ENCODE peak calls at places on chromosomes 6 and 20, in six cellular contexts. H is H9, V is H1, Q is IMR-90, X is neuronal stem cell, G is trophoblast cell. T is an unnamed sample.

GRCh38 chr20:61909821-61910220 is 155.9 kb downstream of the TAF4 start:
- DNase-seq in H (no peak), V (no peak), Q (no peak), X (no peak), G (no peak), T (no peak)

GRCh38 chr20:49483706-49484101 is 1.2 kb upstream of the KCNB1 start:
- DNase-seq in H (peak), V (peak), Q (no peak), X (peak), G (no peak), T (no peak)

GRCh38 chr6:158808918-158809678 is 10.1 kb downstream of the EZR start:
- DNase-seq in H (no peak), V (no peak), Q (no peak), X (no peak), G (no peak), T (no peak)

GRCh38 chr6:89412071-89413005 is at the start of gene RRAGD:
- DNase-seq in H (peak), V (peak), Q (no peak), X (no peak), G (peak), T (peak)

GRCh38 chr6:166738778-166739654 is 112.0 kb upstream of the RPS6KA2 start:
- DNase-seq in H (no peak), V (no peak), Q (peak), X (no peak), G (peak), T (peak)

GRCh38 chr6:25414168-25414567 is 135.0 kb downstream of the CARMIL1 start:
- DNase-seq in H (no peak), V (no peak), Q (no peak), X (no peak), G (no peak), T (no peak)

GRCh38 chr20:13625241-13625981 is 13.3 kb downstream of the TASP1 start:
- DNase-seq in H (no peak), V (no peak), Q (peak), X (no peak), G (no peak), T (peak)

GRCh38 chr20:56014998-56015397 is 9.7 kb upstream of the CBLN4 start:
- DNase-seq in H (no peak), V (no peak), Q (no peak), X (no peak), G (no peak), T (no peak)

GRCh38 chr6:163985710-163986109 is 571.2 kb downstream of the QKI start:
- DNase-seq in H (no peak), V (no peak), Q (peak), X (no peak), G (peak), T (peak)

GRCh38 chr20:45983279-45983743 is 11.3 kb upstream of the ZNF335 start:
- DNase-seq in H (no peak), V (no peak), Q (no peak), X (no peak), G (peak), T (no peak)

GRCh38 chr6:16657768-16658167 is 103.5 kb downstream of the ATXN1 start:
- DNase-seq in H (no peak), V (no peak), Q (no peak), X (no peak), G (no peak), T (no peak)

GRCh38 chr6:8683204-8683603 is 247.9 kb upstream of the SLC35B3 start:
- DNase-seq in H (no peak), V (no peak), Q (no peak), X (no peak), G (no peak), T (no peak)

GRCh38 chr20:2576317-2576727 is 39.9 kb downstream of the TMC2 start:
- DNase-seq in H (no peak), V (no peak), Q (no peak), X (no peak), G (no peak), T (no peak)

GRCh38 chr6:6749791-6750434 is 161.4 kb downstream of the LY86 start:
- DNase-seq in H (peak), V (peak), Q (peak), X (no peak), G (peak), T (peak)

GRCh38 chr20:6767536-6768227 is at the start of gene BMP2:
- DNase-seq in H (peak), V (peak), Q (peak), X (peak), G (peak), T (peak)

GRCh38 chr20:52899221-52899620 is 72.9 kb upstream of the TSHZ2 start:
- DNase-seq in H (no peak), V (no peak), Q (no peak), X (no peak), G (no peak), T (no peak)

GRCh38 chr6:30719356-30719755 is 796 bp upstream of the TUBB start:
- DNase-seq in H (no peak), V (no peak), Q (no peak), X (no peak), G (peak), T (no peak)

GRCh38 chr6:145151624-145152023 is 583.7 kb downstream of the EPM2A start:
- DNase-seq in H (no peak), V (no peak), Q (peak), X (no peak), G (no peak), T (no peak)

GRCh38 chr6:122628714-122629113 is 18.5 kb downstream of the PKIB start:
- DNase-seq in H (no peak), V (no peak), Q (no peak), X (no peak), G (peak), T (no peak)

GRCh38 chr6:159969204-159969912 is 476 bp downstream of the IGF2R start:
- DNase-seq in H (no peak), V (peak), Q (peak), X (peak), G (peak), T (no peak)

GRCh38 chr20:23823621-23824324 is 2.8 kb downstream of the CST2 start:
- DNase-seq in H (no peak), V (no peak), Q (no peak), X (no peak), G (no peak), T (no peak)

GRCh38 chr6:132235596-132236280 is 165.5 kb downstream of the MOXD1 start:
- DNase-seq in H (no peak), V (no peak), Q (no peak), X (no peak), G (no peak), T (peak)

GRCh38 chr20:20802328-20802727 is 89.9 kb upstream of the RALGAPA2 start:
- DNase-seq in H (no peak), V (no peak), Q (no peak), X (no peak), G (no peak), T (no peak)

GRCh38 chr6:40722553-40723258 is 135.5 kb upstream of the LRFN2 start:
- DNase-seq in H (no peak), V (no peak), Q (peak), X (no peak), G (no peak), T (peak)

GRCh38 chr20:12699374-12700228 is 309.2 kb upstream of the SPTLC3 start:
- DNase-seq in H (no peak), V (no peak), Q (no peak), X (no peak), G (no peak), T (no peak)

GRCh38 chr6:37625591-37626374 is 71.9 kb downstream of the MDGA1 start:
- DNase-seq in H (peak), V (no peak), Q (no peak), X (no peak), G (peak), T (no peak)

GRCh38 chr6:28922841-28923317 is 906 bp downstream of the TRIM27 start:
- DNase-seq in H (no peak), V (peak), Q (peak), X (no peak), G (peak), T (peak)

GRCh38 chr6:19697744-19698290 is 139.4 kb upstream of the ID4 start:
- DNase-seq in H (no peak), V (no peak), Q (peak), X (no peak), G (no peak), T (peak)

GRCh38 chr20:38970302-38970701 is 8.2 kb downstream of the DHX35 start:
- DNase-seq in H (no peak), V (no peak), Q (peak), X (no peak), G (peak), T (peak)

GRCh38 chr6:132614554-132614953 is 9.5 kb downstream of the TAAR2 start:
- DNase-seq in H (no peak), V (no peak), Q (no peak), X (no peak), G (peak), T (no peak)

GRCh38 chr6:165985281-165985925 is 182.2 kb downstream of the TBXT start:
- DNase-seq in H (no peak), V (no peak), Q (no peak), X (no peak), G (no peak), T (no peak)

GRCh38 chr6:130827247-130828149 is at the start of gene SMLR1:
- DNase-seq in H (no peak), V (no peak), Q (no peak), X (no peak), G (no peak), T (no peak)

GRCh38 chr6:52454556-52454955 is 34.4 kb downstream of the EFHC1 start:
- DNase-seq in H (no peak), V (no peak), Q (peak), X (no peak), G (no peak), T (no peak)

GRCh38 chr6:168967556-168967955 is 286.1 kb downstream of the THBS2 start:
- DNase-seq in H (no peak), V (no peak), Q (no peak), X (no peak), G (no peak), T (no peak)

GRCh38 chr6:168962886-168963285 is 290.8 kb downstream of the THBS2 start:
- DNase-seq in H (no peak), V (no peak), Q (no peak), X (no peak), G (no peak), T (no peak)

GRCh38 chr6:168960557-168960956 is 293.1 kb downstream of the THBS2 start:
- DNase-seq in H (no peak), V (no peak), Q (no peak), X (no peak), G (no peak), T (no peak)

GRCh38 chr6:168961257-168961656 is 292.4 kb downstream of the THBS2 start:
- DNase-seq in H (no peak), V (no peak), Q (no peak), X (no peak), G (peak), T (no peak)

GRCh38 chr6:168964138-168964892 is 289.3 kb downstream of the THBS2 start:
- DNase-seq in H (no peak), V (no peak), Q (no peak), X (no peak), G (peak), T (no peak)
- H3K14ac ChIP-seq in H (no peak), V (no peak), Q (no peak), X (no peak), G (no peak), T (no peak)

GRCh38 chr20:51696304-51697118 is 71.7 kb downstream of the ATP9A start:
- DNase-seq in H (no peak), V (no peak), Q (no peak), X (no peak), G (no peak), T (peak)
- H4K8ac ChIP-seq in H (no peak), V (no peak), Q (peak), X (no peak), G (no peak), T (peak)

GRCh38 chr6:4731996-4732395 is 44.2 kb upstream of the CDYL start:
- DNase-seq in H (no peak), V (no peak), Q (no peak), X (no peak), G (peak), T (no peak)

GRCh38 chr6:4727671-4728435 is 48.4 kb upstream of the CDYL start:
- DNase-seq in H (no peak), V (no peak), Q (no peak), X (no peak), G (peak), T (peak)

GRCh38 chr6:4727236-4727635 is 49.0 kb upstream of the CDYL start:
- DNase-seq in H (no peak), V (no peak), Q (no peak), X (no peak), G (peak), T (peak)

GRCh38 chr6:4728436-4728769 is 47.8 kb upstream of the CDYL start:
- DNase-seq in H (no peak), V (no peak), Q (no peak), X (no peak), G (no peak), T (no peak)

DNA sequence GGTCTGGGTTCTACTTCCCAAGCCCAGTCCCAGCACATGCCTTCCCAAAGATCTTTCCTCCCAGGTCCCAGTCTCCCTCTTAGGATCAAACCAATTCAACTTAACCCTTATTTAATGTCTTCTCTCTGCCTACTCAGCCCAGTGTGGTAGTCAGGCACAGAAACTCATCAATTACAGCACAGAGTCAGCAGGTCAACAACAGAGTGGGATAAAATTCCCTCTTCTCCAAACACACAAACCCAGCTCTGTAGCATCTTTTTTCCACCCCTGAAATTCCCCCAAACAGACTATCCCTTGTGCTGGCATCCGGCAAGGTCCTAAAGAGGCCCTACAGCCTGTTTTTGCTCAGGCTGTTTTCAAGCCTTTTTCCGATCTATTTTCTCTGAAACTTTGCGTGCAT is 47.3 kb upstream of the CDYL start:
- DNase-seq in H (no peak), V (no peak), Q (no peak), X (no peak), G (no peak), T (no peak)
- H3K14ac ChIP-seq in H (no peak), V (no peak), Q (no peak), X (no peak), G (peak), T (no peak)

GRCh38 chr6:3348821-3349220 is 90.1 kb downstream of the PSMG4 start:
- DNase-seq in H (no peak), V (no peak), Q (no peak), X (no peak), G (no peak), T (no peak)
- H4K8ac ChIP-seq in H (no peak), V (no peak), Q (no peak), X (peak), G (no peak), T (no peak)

GRCh38 chr6:135322427-135323201 is 141.5 kb downstream of the MYB start:
- DNase-seq in H (no peak), V (no peak), Q (no peak), X (no peak), G (peak), T (no peak)

GRCh38 chr6:135321012-135321621 is 140.0 kb downstream of the MYB start:
- DNase-seq in H (no peak), V (no peak), Q (no peak), X (no peak), G (no peak), T (no peak)

GRCh38 chr6:135318728-135319469 is 137.8 kb downstream of the MYB start:
- DNase-seq in H (no peak), V (no peak), Q (no peak), X (no peak), G (no peak), T (no peak)

GRCh38 chr6:135323202-135323668 is 142.1 kb downstream of the MYB start:
- DNase-seq in H (no peak), V (no peak), Q (no peak), X (no peak), G (no peak), T (no peak)

GRCh38 chr6:135319819-135320218 is 138.7 kb downstream of the MYB start:
- DNase-seq in H (no peak), V (no peak), Q (no peak), X (no peak), G (peak), T (no peak)
- H3K14ac ChIP-seq in H (no peak), V (no peak), Q (no peak), X (no peak), G (no peak), T (no peak)

GRCh38 chr6:63574554-63574900 is 2.2 kb downstream of the LOC128125822 start:
- DNase-seq in H (no peak), V (no peak), Q (no peak), X (no peak), G (no peak), T (no peak)

GRCh38 chr6:63572733-63573139 is 456 bp downstream of the LOC128125822 start:
- DNase-seq in H (no peak), V (peak), Q (no peak), X (no peak), G (no peak), T (no peak)

GRCh38 chr6:63573140-63573898 is 1.0 kb downstream of the LOC128125822 start:
- DNase-seq in H (peak), V (peak), Q (peak), X (peak), G (peak), T (peak)

GRCh38 chr6:63571883-63572732 is at the start of the genes LOC128125822 and PTP4A1:
- DNase-seq in H (peak), V (peak), Q (peak), X (peak), G (peak), T (peak)

DNA sequence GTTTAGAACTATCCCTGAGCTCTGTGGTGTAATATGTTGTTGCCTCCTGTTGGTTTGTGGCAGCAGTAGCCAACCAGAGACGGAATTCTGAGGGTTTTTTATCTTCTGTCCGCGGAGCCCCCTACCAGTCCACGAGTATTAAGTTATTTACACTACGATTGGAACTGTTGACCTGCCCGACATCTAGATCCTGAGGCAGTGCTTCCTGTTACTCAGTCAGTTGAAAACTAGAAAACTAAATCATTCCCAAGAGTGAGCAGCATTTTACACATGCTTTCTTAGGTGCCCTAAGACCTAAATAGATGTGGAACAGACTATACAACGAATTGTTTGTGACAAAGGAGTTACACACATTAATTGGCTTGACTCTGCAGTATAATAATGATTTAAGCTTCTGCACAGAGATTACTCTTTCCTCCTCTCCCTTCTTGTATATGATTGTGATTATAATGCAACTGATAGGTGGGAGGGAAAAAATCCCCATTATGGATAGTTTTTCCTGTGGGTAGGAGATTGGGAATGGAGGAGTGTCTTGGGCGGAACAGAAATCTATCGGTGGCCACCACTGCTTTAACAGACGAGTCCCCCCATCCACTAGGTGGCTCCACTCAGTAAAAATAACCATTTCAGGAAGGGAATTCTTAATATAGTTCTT is 1.7 kb downstream of the LOC128125822 start:
- DNase-seq in H (peak), V (no peak), Q (peak), X (peak), G (peak), T (peak)
- H4K8ac ChIP-seq in H (no peak), V (peak), Q (peak), X (no peak), G (peak), T (peak)

DNA sequence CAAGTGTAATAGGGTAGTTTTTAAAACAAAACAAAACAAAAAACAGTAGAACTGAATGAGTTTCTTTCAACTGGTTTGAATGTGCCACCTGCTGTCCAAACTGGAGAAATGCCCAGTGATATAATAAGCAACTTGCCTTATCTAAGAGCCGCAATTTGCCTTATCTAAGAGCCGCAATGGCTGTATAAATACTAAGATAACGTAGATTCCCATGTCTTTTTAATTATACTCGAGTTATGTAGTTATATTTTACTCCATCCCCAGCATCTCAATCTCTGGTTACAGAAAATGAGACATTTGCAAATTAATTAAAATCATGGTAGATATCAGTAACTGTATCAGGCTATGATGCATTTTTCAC is 67.2 kb downstream of the RPP40 start:
- DNase-seq in H (no peak), V (no peak), Q (peak), X (no peak), G (peak), T (peak)
- H3K14ac ChIP-seq in H (no peak), V (no peak), Q (no peak), X (no peak), G (no peak), T (no peak)

GRCh38 chr6:44915111-44915510 is 413.0 kb upstream of the RUNX2 start:
- DNase-seq in H (no peak), V (no peak), Q (no peak), X (no peak), G (peak), T (no peak)
- H4K8ac ChIP-seq in H (no peak), V (no peak), Q (no peak), X (no peak), G (no peak), T (no peak)